ENCODE peak calls at places on chromosomes 1 and 21, in four cellular contexts. I is mesendoderm, W is IMR-90, Q is H1. P is an unnamed sample.

GRCh38 chr1:220313576-220313975 is 41.3 kb upstream of the RAB3GAP2 start:
- DNase-seq in I (peak), W (no peak), Q (no peak), P (no peak)

GRCh38 chr1:23524716-23525401 is 6.2 kb downstream of the E2F2 start:
- DNase-seq in I (no peak), W (no peak), Q (no peak), P (no peak)

GRCh38 chr1:111412839-111413238 is 14.7 kb downstream of the OVGP1 start:
- DNase-seq in I (no peak), W (no peak), Q (no peak), P (no peak)

GRCh38 chr1:80248886-80249285 is 1242.4 kb upstream of the ADGRL4 start:
- DNase-seq in I (no peak), W (peak), Q (no peak), P (no peak)

GRCh38 chr1:215526147-215526845 is 40.8 kb upstream of the KCTD3 start:
- DNase-seq in I (peak), W (peak), Q (no peak), P (no peak)

GRCh38 chr1:68231627-68232303 is 558 bp downstream of the WLS start:
- DNase-seq in I (peak), W (peak), Q (no peak), P (peak)

GRCh38 chr1:67479146-67479891 is 49.1 kb upstream of the SERBP1 start:
- DNase-seq in I (no peak), W (no peak), Q (no peak), P (no peak)

GRCh38 chr1:39394598-39394997 is 96.8 kb upstream of the BMP8A start:
- DNase-seq in I (peak), W (no peak), Q (no peak), P (no peak)

GRCh38 chr1:218480137-218480536 is 135.0 kb downstream of the TGFB2 start:
- DNase-seq in I (no peak), W (peak), Q (no peak), P (no peak)

GRCh38 chr1:100187912-100188311 is 9.9 kb upstream of the LRRC39 start:
- DNase-seq in I (no peak), W (peak), Q (no peak), P (no peak)

GRCh38 chr1:9960705-9961562 is 17.7 kb downstream of the NMNAT1 start:
- DNase-seq in I (no peak), W (no peak), Q (peak), P (peak)

GRCh38 chr1:64630611-64631010 is 114.3 kb upstream of the RAVER2 start:
- DNase-seq in I (no peak), W (no peak), Q (no peak), P (no peak)

GRCh38 chr1:12006167-12006921 is 13.0 kb upstream of the MIIP start:
- DNase-seq in I (peak), W (no peak), Q (no peak), P (no peak)

GRCh38 chr1:2628191-2628932 is 4.5 kb downstream of the MMEL1 start:
- DNase-seq in I (no peak), W (no peak), Q (no peak), P (no peak)

GRCh38 chr1:13723810-13724209 is 23.8 kb downstream of the PRDM2 start:
- DNase-seq in I (no peak), W (no peak), Q (no peak), P (no peak)

GRCh38 chr1:193105821-193106177 is 585 bp upstream of the GLRX2 start:
- DNase-seq in I (no peak), W (no peak), Q (no peak), P (no peak)

GRCh38 chr1:200905411-200906052 is 10.8 kb downstream of the INAVA start:
- DNase-seq in I (no peak), W (no peak), Q (no peak), P (no peak)

GRCh38 chr1:116887212-116887611 is 22.5 kb upstream of the PTGFRN start:
- DNase-seq in I (no peak), W (no peak), Q (no peak), P (no peak)

GRCh38 chr1:16143566-16144324 is 12.1 kb downstream of the EPHA2 start:
- DNase-seq in I (no peak), W (no peak), Q (no peak), P (no peak)

GRCh38 chr1:236303675-236304074 is 21.9 kb upstream of the ERO1B start:
- DNase-seq in I (no peak), W (no peak), Q (no peak), P (peak)

GRCh38 chr1:247409869-247410544 is 6.0 kb upstream of the NLRP3 start:
- DNase-seq in I (no peak), W (no peak), Q (no peak), P (no peak)

GRCh38 chr1:217627431-217627830 is 3.5 kb downstream of the GPATCH2 start:
- DNase-seq in I (peak), W (no peak), Q (no peak), P (no peak)

GRCh38 chr1:8595919-8596318 is 221.5 kb downstream of the RERE start:
- DNase-seq in I (no peak), W (peak), Q (no peak), P (no peak)

GRCh38 chr21:23014021-23014420 is 2015.8 kb downstream of the NCAM2 start:
- DNase-seq in I (peak), W (no peak), Q (no peak), P (no peak)

GRCh38 chr1:37476460-37477197 is 2.2 kb downstream of the ZC3H12A start:
- DNase-seq in I (peak), W (peak), Q (no peak), P (no peak)

GRCh38 chr1:65820983-65821382 is 28.3 kb downstream of the PDE4B start:
- DNase-seq in I (peak), W (peak), Q (no peak), P (no peak)

GRCh38 chr1:203628185-203628996 is 1.8 kb downstream of the ATP2B4 start:
- DNase-seq in I (peak), W (peak), Q (peak), P (peak)

GRCh38 chr1:200302893-200303250 is 107.0 kb downstream of the ZNF281 start:
- DNase-seq in I (peak), W (no peak), Q (no peak), P (no peak)

GRCh38 chr1:107622975-107623374 is 342.0 kb downstream of the VAV3 start:
- DNase-seq in I (no peak), W (peak), Q (no peak), P (no peak)

GRCh38 chr1:61012365-61012764 is 70.0 kb upstream of the NFIA start:
- DNase-seq in I (no peak), W (no peak), Q (no peak), P (no peak)

GRCh38 chr1:6888268-6888667 is 103.0 kb downstream of the CAMTA1 start:
- DNase-seq in I (no peak), W (peak), Q (no peak), P (no peak)

GRCh38 chr1:116256875-116257823 is 115.9 kb upstream of the ATP1A1 start:
- DNase-seq in I (no peak), W (no peak), Q (no peak), P (no peak)

GRCh38 chr1:152756872-152757271 is 953 bp upstream of the KPRP start:
- DNase-seq in I (no peak), W (no peak), Q (no peak), P (no peak)

GRCh38 chr1:65195495-65196417 is 47.8 kb downstream of the AK4 start:
- DNase-seq in I (no peak), W (peak), Q (no peak), P (no peak)

GRCh38 chr21:18350216-18350615 is 53.4 kb downstream of the TMPRSS15 start:
- DNase-seq in I (no peak), W (no peak), Q (no peak), P (no peak)

GRCh38 chr1:226310637-226311195 is 1.8 kb upstream of the LIN9 start:
- DNase-seq in I (no peak), W (no peak), Q (no peak), P (no peak)

GRCh38 chr1:160466966-160467365 is 56.1 kb downstream of the SLAMF6 start:
- DNase-seq in I (no peak), W (no peak), Q (no peak), P (no peak)

GRCh38 chr1:160471253-160471652 is 51.8 kb downstream of the SLAMF6 start:
- DNase-seq in I (no peak), W (no peak), Q (no peak), P (no peak)

GRCh38 chr1:160474392-160475242 is 48.4 kb downstream of the SLAMF6 start:
- DNase-seq in I (no peak), W (no peak), Q (no peak), P (no peak)

DNA sequence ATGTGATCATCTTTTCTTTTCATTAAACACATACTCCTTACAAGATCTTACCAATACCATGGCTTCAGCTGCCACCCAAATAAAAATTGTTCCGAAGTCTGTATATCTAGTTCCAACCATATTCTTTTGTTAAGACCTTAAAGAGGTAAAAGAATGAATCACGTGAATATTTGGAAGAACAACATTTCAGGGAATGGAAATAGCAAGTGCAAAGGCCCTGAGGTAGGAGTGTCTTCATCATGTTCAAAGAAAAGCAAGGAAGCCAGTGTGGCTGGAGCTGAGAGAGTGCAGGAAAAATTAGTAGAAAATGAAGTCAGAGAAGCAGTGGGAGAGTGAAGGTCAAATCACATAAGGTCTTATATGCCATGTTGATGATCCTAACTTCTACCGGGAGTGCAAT is 50.9 kb downstream of the SLAMF6 start:
- DNase-seq in I (no peak), W (no peak), Q (no peak), P (no peak)
- H4K5ac ChIP-seq in I (no peak), W (no peak), Q (no peak), P (no peak)

GRCh38 chr1:51952638-51953037 is 37.9 kb downstream of the RAB3B start:
- DNase-seq in I (no peak), W (no peak), Q (no peak), P (no peak)

GRCh38 chr1:51950701-51951100 is 39.8 kb downstream of the RAB3B start:
- DNase-seq in I (no peak), W (no peak), Q (no peak), P (no peak)

GRCh38 chr1:51954783-51955182 is 35.7 kb downstream of the RAB3B start:
- DNase-seq in I (no peak), W (no peak), Q (no peak), P (no peak)

GRCh38 chr1:51955797-51956527 is 34.5 kb downstream of the RAB3B start:
- DNase-seq in I (no peak), W (no peak), Q (no peak), P (no peak)

GRCh38 chr1:51953079-51953478 is 37.4 kb downstream of the RAB3B start:
- DNase-seq in I (no peak), W (no peak), Q (no peak), P (no peak)
- H4K5ac ChIP-seq in I (no peak), W (no peak), Q (no peak), P (no peak)

GRCh38 chr1:48526045-48526714 is 54.2 kb upstream of the SPATA6 start:
- DNase-seq in I (peak), W (peak), Q (no peak), P (no peak)

GRCh38 chr1:48523541-48523940 is 51.5 kb upstream of the SPATA6 start:
- DNase-seq in I (no peak), W (no peak), Q (no peak), P (no peak)

GRCh38 chr1:48530727-48531351 is 58.8 kb upstream of the SPATA6 start:
- DNase-seq in I (peak), W (peak), Q (peak), P (peak)

DNA sequence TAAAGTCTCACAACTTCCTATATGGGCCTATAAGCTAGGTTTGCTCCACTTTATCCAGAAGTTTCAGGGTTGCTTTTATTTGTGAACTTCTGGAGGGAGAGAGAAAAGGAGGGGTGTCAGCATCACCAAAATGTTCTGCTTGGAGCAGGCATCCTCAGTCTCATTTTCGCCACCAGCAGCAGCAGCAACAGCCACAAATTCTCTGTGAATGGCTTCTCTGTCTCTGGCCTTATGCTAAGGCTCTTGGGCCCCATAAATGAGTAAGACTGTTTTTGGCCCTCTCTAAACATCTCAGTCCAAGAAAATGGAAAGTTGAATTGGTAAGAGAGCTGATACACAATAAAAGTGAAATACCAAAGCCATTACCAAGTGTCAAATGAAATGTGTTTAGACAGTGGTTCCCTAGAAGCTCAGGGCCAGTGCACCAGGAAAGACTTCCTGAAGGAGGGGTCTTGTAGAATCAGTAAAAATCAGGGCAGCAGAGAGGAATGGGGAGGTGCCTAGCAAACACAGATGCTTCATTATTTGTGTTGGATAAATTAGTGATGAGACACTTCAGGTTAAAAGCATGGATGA is 53.0 kb upstream of the SPATA6 start:
- DNase-seq in I (no peak), W (peak), Q (no peak), P (no peak)
- H4K5ac ChIP-seq in I (no peak), W (no peak), Q (no peak), P (no peak)

GRCh38 chr1:85433096-85433495 is 31.9 kb downstream of the DDAH1 start:
- DNase-seq in I (no peak), W (no peak), Q (no peak), P (no peak)

GRCh38 chr1:85437139-85437538 is 27.8 kb downstream of the DDAH1 start:
- DNase-seq in I (no peak), W (no peak), Q (no peak), P (no peak)

GRCh38 chr1:85440584-85440983 is 24.4 kb downstream of the DDAH1 start:
- DNase-seq in I (no peak), W (no peak), Q (no peak), P (no peak)

DNA sequence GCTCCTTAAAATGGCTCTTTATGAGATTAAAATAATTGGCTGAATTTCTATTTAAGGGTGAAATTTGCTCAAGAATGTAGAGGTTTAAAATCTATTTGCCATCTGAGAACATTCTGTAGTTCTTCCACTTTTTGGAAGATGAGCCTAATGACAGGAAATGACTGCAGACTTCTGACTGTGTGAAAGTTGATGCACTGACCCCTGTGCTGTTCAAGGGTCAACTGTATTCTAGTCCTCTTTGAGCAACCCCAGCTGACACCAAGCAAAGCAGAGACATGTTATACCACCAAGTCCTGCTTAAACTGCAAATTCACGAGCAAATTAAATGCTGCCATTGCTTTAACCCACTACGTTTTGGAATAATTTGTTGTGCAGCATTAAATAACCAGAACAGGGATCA is 26.6 kb downstream of the DDAH1 start:
- DNase-seq in I (no peak), W (peak), Q (no peak), P (no peak)
- H4K5ac ChIP-seq in I (no peak), W (no peak), Q (no peak), P (no peak)

GRCh38 chr1:233796146-233796798 is 108.2 kb upstream of the SLC35F3 start:
- DNase-seq in I (no peak), W (no peak), Q (no peak), P (no peak)
- H4K5ac ChIP-seq in I (no peak), W (no peak), Q (no peak), P (no peak)

GRCh38 chr1:228075801-228076271 is 6.7 kb upstream of the ARF1 start:
- DNase-seq in I (no peak), W (no peak), Q (no peak), P (no peak)

GRCh38 chr1:228077565-228078330 is 4.8 kb upstream of the ARF1 start:
- DNase-seq in I (no peak), W (no peak), Q (no peak), P (no peak)

GRCh38 chr1:228074954-228075730 is 7.4 kb upstream of the ARF1 start:
- DNase-seq in I (no peak), W (no peak), Q (no peak), P (peak)

GRCh38 chr1:228079013-228079412 is 3.5 kb upstream of the ARF1 start:
- DNase-seq in I (no peak), W (no peak), Q (no peak), P (no peak)

DNA sequence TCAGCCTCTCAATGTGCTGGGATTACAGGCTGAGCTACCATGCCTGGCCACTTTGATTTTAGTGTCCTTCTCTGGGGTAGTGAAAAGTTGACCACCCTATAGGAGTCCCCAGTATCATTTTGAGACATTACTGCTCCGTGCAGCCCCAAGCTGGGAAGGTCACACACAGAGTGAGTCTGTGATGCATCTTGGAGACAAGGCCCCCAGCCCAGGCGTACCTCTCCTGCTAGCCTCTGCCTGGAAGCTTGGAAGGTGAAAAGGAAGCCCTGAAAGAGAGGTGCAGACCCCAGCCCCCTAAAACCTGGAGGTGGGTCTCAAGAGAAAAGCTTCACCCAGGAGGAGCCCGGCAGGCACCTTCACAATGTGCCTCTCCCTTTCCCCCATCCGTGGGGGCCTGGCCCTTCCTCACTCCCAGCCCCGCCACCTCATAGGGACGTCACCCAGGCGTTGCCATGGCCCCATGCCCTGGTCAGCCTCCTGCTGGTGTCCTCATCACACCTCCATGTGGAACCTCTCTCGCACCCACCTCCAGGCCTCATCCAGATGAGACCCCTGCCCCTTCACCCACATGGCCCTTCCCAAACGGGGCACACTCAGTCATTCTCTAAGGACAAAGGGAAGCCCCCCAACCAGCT is 5.6 kb upstream of the ARF1 start:
- DNase-seq in I (no peak), W (no peak), Q (no peak), P (no peak)
- H4K5ac ChIP-seq in I (no peak), W (no peak), Q (no peak), P (no peak)

DNA sequence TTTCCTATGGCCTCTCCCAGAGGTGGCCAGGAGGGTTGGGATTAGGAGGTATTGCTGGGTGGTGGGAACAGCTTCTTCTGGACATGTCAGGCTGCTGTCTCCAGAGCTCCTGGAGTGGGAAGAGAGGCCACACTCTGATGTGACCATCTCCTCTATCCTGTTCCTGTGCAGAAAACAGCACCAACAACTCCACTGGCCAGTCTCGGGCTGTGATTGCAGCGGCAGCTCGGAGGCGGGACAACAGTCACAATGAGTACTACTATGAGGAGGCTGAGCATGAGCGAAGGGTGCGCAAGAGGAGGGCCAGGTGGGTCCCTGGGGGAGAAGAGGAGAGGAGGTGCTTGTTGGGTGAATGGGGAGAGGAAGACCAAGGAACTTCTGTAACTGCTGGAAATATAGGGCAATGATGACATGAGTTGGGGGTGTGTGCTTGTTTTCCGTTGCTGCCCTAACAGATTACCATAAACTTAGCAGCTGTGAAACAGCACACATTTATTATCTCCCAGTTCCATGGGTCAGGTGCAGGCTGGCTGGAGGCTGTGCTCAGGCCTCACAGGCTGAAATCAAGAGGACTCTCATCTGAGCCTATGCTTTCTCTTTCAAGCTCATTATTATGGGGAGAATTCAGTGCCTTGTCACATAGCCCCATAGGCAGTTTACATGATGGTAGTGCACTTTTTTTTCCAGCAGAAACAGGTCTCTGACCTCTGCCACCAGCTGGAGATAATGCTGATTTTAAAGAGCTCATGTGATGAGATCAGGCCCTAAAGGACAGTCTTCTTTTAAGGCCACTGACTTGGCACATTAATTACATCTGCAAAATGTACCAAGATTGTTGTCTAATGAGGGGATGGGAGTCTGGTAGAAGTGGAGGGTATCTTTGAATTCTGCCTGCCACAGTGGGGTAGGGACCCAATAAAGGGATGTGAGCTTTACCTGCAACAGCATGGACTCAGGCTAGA is 20.8 kb downstream of the VANGL2 start:
- DNase-seq in I (no peak), W (no peak), Q (no peak), P (no peak)
- H4K5ac ChIP-seq in I (no peak), W (no peak), Q (no peak), P (no peak)

P was measured in H9.